ENCODE peak calls at places on chromosomes 16 and 17, in four cellular contexts. I is HS-27A; X is stimulated activated CD4-positive, alpha-beta T cell treated with anti-CD3 and anti-CD28 coated beads, Interleukin-15, amount 100 ng/mL, for 1 hour; O is activated CD4-positive, alpha-beta T cell treated with anti-CD3 and anti-CD28 coated beads for 4 hours. M is an unnamed sample.

GRCh38 chr16:52731219-52731875 is 184.4 kb upstream of the TOX3 start:
- DNase-seq in X (no peak), I (no peak), O (no peak), M (no peak)

GRCh38 chr17:28416703-28417311 is 10.8 kb upstream of the SLC46A1 start:
- DNase-seq in O (peak), I (no peak), X (peak), M (no peak)

GRCh38 chr17:55734128-55734781 is 11.6 kb upstream of the TMEM100 start:
- DNase-seq in X (no peak), O (no peak), I (no peak), M (no peak)

GRCh38 chr16:35750701-35751104 is 2291.3 kb downstream of the TP53TG3F start:
- DNase-seq in I (no peak), O (no peak), X (no peak), M (no peak)

GRCh38 chr16:85472514-85472913 is 140.6 kb upstream of the GSE1 start:
- DNase-seq in O (no peak), X (no peak), I (no peak), M (no peak)

GRCh38 chr17:7883781-7884386 is 4.7 kb upstream of the CHD3 start:
- DNase-seq in I (no peak), X (no peak), O (peak), M (no peak)

GRCh38 chr17:8224891-8225812 is 14.8 kb upstream of the AURKB start:
- DNase-seq in O (no peak), I (no peak), X (no peak), M (no peak)

GRCh38 chr17:45376171-45376564 is 56.5 kb downstream of the ARHGAP27 start:
- DNase-seq in X (no peak), I (no peak), O (no peak), M (no peak)

GRCh38 chr17:35051183-35051578 is 12.3 kb downstream of the RFFL start:
- DNase-seq in O (peak), X (peak), I (no peak), M (no peak)

GRCh38 chr16:19926449-19927390 is 42.1 kb upstream of the GPRC5B start:
- DNase-seq in O (no peak), X (no peak), I (no peak), M (no peak)

GRCh38 chr16:30113711-30114333 is 485 bp upstream of the GDPD3 start:
- DNase-seq in I (no peak), X (no peak), O (no peak), M (no peak)

GRCh38 chr16:700684-701584 is 4.7 kb downstream of the FBXL16 start:
- DNase-seq in I (no peak), O (no peak), X (no peak), M (no peak)

GRCh38 chr17:64326420-64327054 is 63.5 kb upstream of the TEX2 start:
- DNase-seq in X (no peak), I (no peak), O (no peak), M (no peak)

GRCh38 chr17:83057397-83057761 is 22.0 kb upstream of the METRNL start:
- DNase-seq in I (no peak), O (no peak), X (no peak), M (no peak)

GRCh38 chr16:30399435-30400186 is 4.4 kb downstream of the ZNF48 start:
- DNase-seq in I (no peak), O (no peak), X (no peak), M (no peak)

GRCh38 chr16:13165024-13165423 is 263.6 kb downstream of the SHISA9 start:
- DNase-seq in I (no peak), O (no peak), X (no peak), M (no peak)

GRCh38 chr17:73600103-73600871 is 44.0 kb downstream of the SDK2 start:
- DNase-seq in I (no peak), O (no peak), X (no peak), M (no peak)

M was measured in nucleus accumbens.